ENCODE peak calls at places on chromosomes 16 and 17, in six cellular contexts. L is NCI-H510A treated with DMSO at 0.1 percent for 48 hours, P is NCI-H774, Y is SK-MEL-5, Z is NCI-H1436, R is HCT116. M is an unnamed sample.

GRCh38 chr16:89053725-89054029 is 40.0 kb upstream of the ACSF3 start:
- DNase-seq in L (no peak), P (no peak), Y (no peak), Z (no peak), R (no peak), M (no peak)

GRCh38 chr16:77262971-77263370 is 63.8 kb downstream of the SYCE1L start:
- DNase-seq in L (no peak), P (no peak), Y (no peak), Z (no peak), R (no peak), M (no peak)

GRCh38 chr17:8384801-8385335 is 1.9 kb upstream of the RPL26 start:
- DNase-seq in L (no peak), P (no peak), Y (no peak), Z (no peak), R (peak), M (no peak)

GRCh38 chr16:71540-72341 is 690 bp downstream of the RHBDF1 start:
- DNase-seq in L (peak), P (no peak), Y (peak), Z (no peak), R (peak), M (peak)

GRCh38 chr17:39753514-39754160 is 15.9 kb downstream of the GRB7 start:
- DNase-seq in L (peak), P (peak), Y (peak), Z (peak), R (no peak), M (peak)

GRCh38 chr16:11360581-11360980 is 15.3 kb downstream of the RMI2 start:
- DNase-seq in L (no peak), P (no peak), Y (no peak), Z (no peak), R (no peak), M (no peak)

GRCh38 chr17:21293846-21294240 is 9.3 kb downstream of the MAP2K3 start:
- DNase-seq in L (no peak), P (no peak), Y (no peak), Z (no peak), R (no peak), M (no peak)

GRCh38 chr17:62091804-62092203 is 26.7 kb upstream of the MED13 start:
- DNase-seq in L (no peak), P (no peak), Y (no peak), Z (no peak), R (no peak), M (no peak)

GRCh38 chr16:674968-675883 is at the start of gene RHBDL1:
- DNase-seq in L (no peak), P (no peak), Y (no peak), Z (no peak), R (no peak), M (no peak)

GRCh38 chr16:56689171-56689570 is 6.9 kb downstream of the MT1X start:
- DNase-seq in L (no peak), P (no peak), Y (no peak), Z (no peak), R (no peak), M (no peak)

GRCh38 chr17:38702900-38703741 is 2.0 kb upstream of the MLLT6 start:
- DNase-seq in L (no peak), P (no peak), Y (no peak), Z (no peak), R (no peak), M (no peak)

GRCh38 chr17:80353718-80354275 is 61.2 kb upstream of the ENDOV start:
- DNase-seq in L (no peak), P (no peak), Y (no peak), Z (no peak), R (no peak), M (no peak)

GRCh38 chr16:24995469-24995868 is 19.7 kb downstream of the ARHGAP17 start:
- DNase-seq in L (no peak), P (no peak), Y (no peak), Z (no peak), R (no peak), M (no peak)

GRCh38 chr17:78798695-78799559 is 16.9 kb upstream of the CYTH1 start:
- DNase-seq in L (peak), P (no peak), Y (peak), Z (peak), R (no peak), M (no peak)

GRCh38 chr17:51217946-51218345 is 41.9 kb downstream of the MBTD1 start:
- DNase-seq in L (no peak), P (peak), Y (no peak), Z (peak), R (no peak), M (no peak)

GRCh38 chr17:17024778-17025300 is 17.4 kb upstream of the MPRIP start:
- DNase-seq in L (no peak), P (no peak), Y (no peak), Z (peak), R (no peak), M (no peak)

GRCh38 chr16:89623511-89624232 is 10.2 kb downstream of the DPEP1 start:
- DNase-seq in L (no peak), P (no peak), Y (peak), Z (no peak), R (no peak), M (no peak)

GRCh38 chr17:17131876-17132275 is 74.3 kb downstream of the PLD6 start:
- DNase-seq in L (no peak), P (no peak), Y (no peak), Z (no peak), R (no peak), M (no peak)

GRCh38 chr17:1486802-1487695 is 5.4 kb downstream of the MYO1C start:
- DNase-seq in L (no peak), P (peak), Y (no peak), Z (peak), R (peak), M (peak)

GRCh38 chr17:15431766-15432165 is 35.7 kb downstream of the CDRT4 start:
- DNase-seq in L (no peak), P (no peak), Y (no peak), Z (no peak), R (no peak), M (no peak)

GRCh38 chr17:33387406-33387805 is 94.3 kb upstream of the ASIC2 start:
- DNase-seq in L (no peak), P (no peak), Y (no peak), Z (no peak), R (no peak), M (no peak)

GRCh38 chr17:75707096-75707720 is 14.1 kb upstream of the ITGB4 start:
- DNase-seq in L (no peak), P (no peak), Y (no peak), Z (no peak), R (peak), M (no peak)

GRCh38 chr16:2857451-2858244 is at the start of gene PRSS22:
- DNase-seq in L (peak), P (no peak), Y (no peak), Z (no peak), R (no peak), M (no peak)

GRCh38 chr17:80503031-80503430 is 26.6 kb upstream of the NPTX1 start:
- DNase-seq in L (no peak), P (no peak), Y (no peak), Z (no peak), R (no peak), M (no peak)

GRCh38 chr17:29653995-29654714 is 31.4 kb upstream of the CORO6 start:
- DNase-seq in L (no peak), P (no peak), Y (no peak), Z (no peak), R (no peak), M (no peak)

GRCh38 chr17:47810200-47810821 is 11.3 kb downstream of the OSBPL7 start:
- DNase-seq in L (no peak), P (no peak), Y (peak), Z (no peak), R (peak), M (no peak)

GRCh38 chr16:11004957-11005610 is 60.7 kb downstream of the CLEC16A start:
- DNase-seq in L (no peak), P (no peak), Y (no peak), Z (no peak), R (no peak), M (no peak)

GRCh38 chr17:81025065-81025751 is 9.7 kb upstream of the BAIAP2 start:
- DNase-seq in L (no peak), P (no peak), Y (peak), Z (no peak), R (no peak), M (no peak)

GRCh38 chr16:59385953-59386352 is 651.8 kb upstream of the GOT2 start:
- DNase-seq in L (no peak), P (no peak), Y (no peak), Z (no peak), R (no peak), M (no peak)

GRCh38 chr17:59361916-59362810 is 30.7 kb downstream of the YPEL2 start:
- DNase-seq in L (peak), P (peak), Y (no peak), Z (no peak), R (no peak), M (no peak)

GRCh38 chr16:83859265-83859664 is 39.6 kb upstream of the MLYCD start:
- DNase-seq in L (no peak), P (no peak), Y (no peak), Z (no peak), R (no peak), M (no peak)

GRCh38 chr16:81671738-81672597 is 107.1 kb upstream of the PLCG2 start:
- DNase-seq in L (no peak), P (no peak), Y (no peak), Z (no peak), R (no peak), M (no peak)

GRCh38 chr16:23941963-23942564 is 106.3 kb downstream of the PRKCB start:
- DNase-seq in L (no peak), P (no peak), Y (no peak), Z (no peak), R (no peak), M (peak)

GRCh38 chr17:58605470-58605869 is 86.4 kb downstream of the TEX14 start:
- DNase-seq in L (no peak), P (no peak), Y (no peak), Z (no peak), R (no peak), M (no peak)

GRCh38 chr16:49638696-49639629 is 216.9 kb downstream of the ZNF423 start:
- DNase-seq in L (peak), P (no peak), Y (no peak), Z (no peak), R (no peak), M (no peak)

GRCh38 chr16:87817910-87818309 is 51.4 kb downstream of the SLC7A5 start:
- DNase-seq in L (no peak), P (no peak), Y (no peak), Z (no peak), R (no peak), M (no peak)

M was measured in DMS153.